ENCODE peak calls at places on chromosomes 4 and X, in four cellular contexts. B is HepG2, U is K562, H is GM12878. W is an unnamed sample.
A peak's percentile ranks its signal among the peaks of the same experiment; 100 is the strongest.

GRCh38 chrX:96389314-96390048 is 295.2 kb upstream of the DIAPH2 start:
- DNase-seq in H (no peak), B (no peak), U (no peak), W (no peak)

GRCh38 chrX:53715336-53715924 is 28.9 kb upstream of the HUWE1 start:
- DNase-seq in U (no peak), B (no peak), H (no peak), W (no peak)

GRCh38 chrX:136608295-136608933 is 39.5 kb upstream of the CD40LG start:
- DNase-seq in H (no peak), U (peak; percentile 2), B (no peak), W (no peak)

GRCh38 chrX:57918750-57919436 is 8.6 kb upstream of the ZXDA start:
- DNase-seq in B (peak; percentile 5), U (peak; percentile 22), H (no peak), W (peak; percentile 11)

GRCh38 chr4:100168521-100168920 is 21.7 kb downstream of the DDIT4L start:
- DNase-seq in H (no peak), U (no peak), B (no peak), W (no peak)

GRCh38 chr4:79163981-79164490 is 161.8 kb downstream of the NAA11 start:
- DNase-seq in B (no peak), U (no peak), H (no peak), W (no peak)

GRCh38 chrX:3664921-3665320 is 48.5 kb downstream of the PRKX start:
- DNase-seq in U (no peak), B (no peak), H (no peak), W (no peak)

GRCh38 chr4:135197650-135198049 is 996.1 kb upstream of the PABPC4L start:
- DNase-seq in H (no peak), U (no peak), B (no peak), W (no peak)

GRCh38 chrX:23514082-23514481 is 153.2 kb upstream of the PRDX4 start:
- DNase-seq in H (no peak), U (no peak), B (no peak), W (no peak)

GRCh38 chr4:25095756-25096552 is 64.3 kb downstream of the SEPSECS start:
- DNase-seq in H (no peak), U (no peak), B (no peak), W (no peak)
- TF ChIP-seq TARDBP in H (no peak), U (no peak), B (no peak), W (no peak)

GRCh38 chr4:122341906-122342305 is 36.9 kb upstream of the ADAD1 start:
- DNase-seq in U (no peak), B (no peak), H (no peak), W (no peak)
- TF ChIP-seq TARDBP in U (no peak), B (no peak), H (no peak), W (no peak)

GRCh38 chrX:154460326-154460725 is 2.2 kb downstream of the PLXNA3 start:
- DNase-seq in H (no peak), U (no peak), B (no peak), W (no peak)

GRCh38 chrX:154459843-154460242 is 1.8 kb downstream of the PLXNA3 start:
- DNase-seq in B (no peak), H (no peak), U (peak; percentile 62), W (no peak)

GRCh38 chrX:154458954-154459829 is 1.1 kb downstream of the PLXNA3 start:
- DNase-seq in H (no peak), U (no peak), B (no peak), W (no peak)

GRCh38 chrX:154457491-154458115 is 478 bp upstream of the PLXNA3 start:
- DNase-seq in H (no peak), B (no peak), U (peak; percentile 73), W (peak; percentile 62)

GRCh38 chrX:154458116-154458953 is at the start of gene PLXNA3:
- DNase-seq in B (no peak), U (peak; percentile 70), H (no peak), W (peak; percentile 71)
- TF ChIP-seq TARDBP in B (no peak), U (no peak), H (no peak), W (no peak)

GRCh38 chr4:2798399-2799301 is 5.8 kb downstream of the SH3BP2 start:
- DNase-seq in U (no peak), B (no peak), H (no peak), W (no peak)

GRCh38 chr4:2799971-2800690 is 7.2 kb downstream of the SH3BP2 start:
- DNase-seq in B (no peak), H (no peak), U (no peak), W (no peak)

GRCh38 chr4:2802618-2803531 is 10.0 kb downstream of the SH3BP2 start:
- DNase-seq in U (no peak), H (no peak), B (no peak), W (no peak)

GRCh38 chr4:2799444-2799911 is 6.6 kb downstream of the SH3BP2 start:
- DNase-seq in U (no peak), B (no peak), H (no peak), W (no peak)

DNA sequence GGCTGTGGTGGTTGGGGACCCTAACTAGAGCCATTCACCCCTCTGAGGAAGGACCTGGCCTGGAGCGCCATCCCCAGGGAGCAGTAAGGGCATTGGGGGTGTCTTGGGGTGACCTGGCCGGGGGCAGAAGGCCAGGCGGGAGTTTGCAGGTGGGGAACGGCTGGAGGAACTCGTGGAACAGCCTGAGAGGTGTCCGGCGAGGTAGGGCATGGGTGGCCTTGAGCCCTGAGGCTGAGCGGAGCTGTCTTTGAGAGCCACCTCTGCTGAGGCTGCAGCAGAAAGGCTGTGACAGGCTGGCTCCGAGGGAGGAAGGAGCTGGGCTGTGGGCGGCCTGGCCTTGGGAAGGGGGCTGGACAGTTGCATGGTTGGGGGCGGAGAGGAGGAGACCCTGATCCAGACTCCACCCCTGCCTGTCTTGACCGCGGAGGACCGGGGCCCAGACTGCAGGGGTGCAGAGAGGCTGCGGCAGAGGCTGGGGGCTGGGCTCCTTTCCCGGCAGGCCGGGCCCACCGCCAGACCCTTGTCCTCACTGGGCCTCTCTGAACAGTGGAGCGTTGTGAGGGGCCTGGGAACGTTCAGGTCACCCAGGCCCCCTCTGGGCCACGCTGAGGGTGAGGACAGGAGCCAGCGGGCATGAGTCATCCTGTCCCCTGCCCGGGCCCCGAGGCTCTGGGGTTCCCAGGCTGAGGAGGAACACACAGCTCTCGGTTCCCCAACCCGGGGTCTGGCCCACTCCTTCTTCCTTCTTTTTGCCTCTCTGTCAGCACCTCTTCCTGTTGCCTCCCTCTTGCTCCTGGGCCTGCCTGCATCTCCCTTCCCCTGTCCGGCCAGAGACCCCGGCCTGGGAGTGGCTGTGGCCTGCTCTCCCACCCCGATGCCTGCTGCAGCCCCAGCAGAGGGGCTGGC is 8.1 kb downstream of the SH3BP2 start:
- DNase-seq in B (peak; percentile 92), H (peak; percentile 41), U (peak; percentile 53), W (no peak)
- TF ChIP-seq TARDBP in B (peak; percentile 67), H (no peak), U (no peak), W (no peak)

GRCh38 chr4:176153124-176153523 is 42.3 kb downstream of the SPATA4 start:
- DNase-seq in U (no peak), H (no peak), B (no peak), W (no peak)
- TF ChIP-seq TARDBP in U (no peak), H (no peak), B (no peak), W (no peak)

DNA sequence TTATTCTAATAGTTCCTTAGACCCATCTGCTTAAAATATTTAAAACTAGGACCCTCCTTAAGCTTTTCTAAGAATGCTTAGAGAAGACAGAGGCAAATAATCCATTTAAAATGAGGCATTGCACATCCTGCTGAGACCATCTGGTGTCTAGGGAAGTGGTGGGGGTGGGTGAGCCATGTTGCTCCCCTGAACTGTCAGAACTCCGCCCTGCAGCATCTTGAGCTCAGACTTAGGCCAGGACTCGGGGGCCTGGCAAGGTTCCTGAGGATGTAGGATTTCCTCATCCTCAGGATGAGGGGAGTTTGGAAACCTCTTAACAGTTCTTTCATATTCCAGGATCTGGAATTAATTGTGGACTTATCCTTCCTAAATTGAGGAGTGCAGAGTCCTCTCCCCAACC is 6.5 kb downstream of the TLL1 start:
- DNase-seq in B (no peak), H (no peak), U (no peak), W (no peak)
- TF ChIP-seq TARDBP in B (no peak), H (no peak), U (no peak), W (no peak)

GRCh38 chr4:132125131-132125530 is 1024.0 kb upstream of the PCDH10 start:
- DNase-seq in B (no peak), U (no peak), H (no peak), W (no peak)

GRCh38 chr4:132124624-132124974 is 1024.5 kb upstream of the PCDH10 start:
- DNase-seq in B (no peak), H (no peak), U (no peak), W (no peak)

GRCh38 chr4:132123870-132124623 is 1025.0 kb upstream of the PCDH10 start:
- DNase-seq in B (no peak), H (peak; percentile 25), U (peak; percentile 31), W (no peak)
- TF ChIP-seq TARDBP in B (no peak), H (no peak), U (no peak), W (no peak)

GRCh38 chr4:81376720-81377119 is 95.0 kb downstream of the RASGEF1B start:
- DNase-seq in U (no peak), H (no peak), B (no peak), W (no peak)

GRCh38 chr4:81380364-81380853 is 91.3 kb downstream of the RASGEF1B start:
- DNase-seq in H (no peak), B (no peak), U (no peak), W (no peak)

GRCh38 chr4:81377231-81377630 is 94.5 kb downstream of the RASGEF1B start:
- DNase-seq in B (no peak), U (no peak), H (no peak), W (no peak)

GRCh38 chr4:81378398-81378797 is 93.3 kb downstream of the RASGEF1B start:
- DNase-seq in B (no peak), U (no peak), H (no peak), W (no peak)

DNA sequence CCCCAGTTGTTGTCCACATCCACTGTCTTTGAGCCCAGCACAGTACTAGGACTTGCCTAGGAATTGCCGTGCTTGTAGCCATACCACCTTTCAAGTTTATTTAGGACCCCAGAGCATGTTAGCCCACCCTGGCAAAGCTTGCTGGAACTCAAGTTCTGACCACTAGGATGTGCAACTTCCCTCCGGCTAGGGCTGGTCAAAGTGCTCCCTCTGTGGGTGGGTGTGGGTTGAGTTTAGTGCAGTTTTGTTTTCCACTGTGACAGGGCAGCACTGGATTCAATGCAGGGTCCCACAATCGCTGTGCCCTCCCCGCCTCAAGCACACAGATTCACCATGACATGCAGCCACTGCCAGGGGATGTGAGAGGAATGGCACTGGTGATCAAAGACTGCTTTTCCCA is 96.0 kb downstream of the RASGEF1B start:
- DNase-seq in H (no peak), U (peak; percentile 24), B (no peak), W (no peak)
- TF ChIP-seq TARDBP in H (no peak), U (no peak), B (no peak), W (no peak)

GRCh38 chr4:6894528-6895498 is 14.8 kb upstream of the TBC1D14 start:
- DNase-seq in H (no peak), B (no peak), U (no peak), W (no peak)
- TF ChIP-seq TARDBP in H (no peak), B (no peak), U (no peak), W (no peak)